ENCODE peak calls at places on chromosomes 1 and 21, in four cellular contexts. I is MM.1S, R is PC-3, M is GM23248. Z is an unnamed sample.
A peak's percentile ranks its signal among the peaks of the same experiment; 100 is the strongest.

GRCh38 chr1:84415386-84415785 is 17.1 kb downstream of the DNASE2B start:
- DNase-seq in R (peak; percentile 19), M (peak; percentile 44), I (no peak), Z (no peak)

GRCh38 chr1:69994261-69994660 is 211.1 kb downstream of the LRRC40 start:
- DNase-seq in R (no peak), I (no peak), M (peak; percentile 31), Z (no peak)

GRCh38 chr1:35702540-35702939 is 16.1 kb downstream of the C1orf216 start:
- DNase-seq in I (no peak), R (no peak), M (no peak), Z (no peak)

GRCh38 chr1:36304521-36304920 is 1.6 kb upstream of the SH3D21 start:
- DNase-seq in R (no peak), M (no peak), I (no peak), Z (no peak)

GRCh38 chr1:236066828-236067386 is 2.0 kb upstream of the NID1 start:
- DNase-seq in M (no peak), I (peak; percentile 57), R (no peak), Z (no peak)

GRCh38 chr1:247448107-247448778 is 9.7 kb downstream of the OR2B11 start:
- DNase-seq in R (peak; percentile 71), I (no peak), M (peak; percentile 80), Z (no peak)

GRCh38 chr1:245458761-245459174 is 304.0 kb downstream of the KIF26B start:
- DNase-seq in M (peak; percentile 79), R (no peak), I (no peak), Z (peak; percentile 57)

GRCh38 chr1:51417496-51418383 is 87.4 kb upstream of the TTC39A start:
- DNase-seq in M (no peak), R (no peak), I (no peak), Z (no peak)

GRCh38 chr1:206700445-206701036 is 15.8 kb downstream of the MAPKAPK2 start:
- DNase-seq in I (no peak), M (peak; percentile 64), R (no peak), Z (no peak)

GRCh38 chr1:25695991-25696330 is 79.4 kb downstream of the MAN1C1 start:
- DNase-seq in I (no peak), M (peak; percentile 93), R (peak; percentile 73), Z (no peak)

GRCh38 chr1:32900956-32901822 is at the start of gene TMEM54:
- DNase-seq in I (no peak), R (peak; percentile 76), M (peak; percentile 70), Z (no peak)

GRCh38 chr1:247419326-247419725 is 3.4 kb downstream of the NLRP3 start:
- DNase-seq in R (no peak), M (no peak), I (no peak), Z (no peak)

GRCh38 chr1:151156515-151156819 is at the start of gene TNFAIP8L2:
- DNase-seq in M (no peak), I (no peak), R (no peak), Z (peak; percentile 92)

GRCh38 chr1:36398370-36398977 is 766 bp upstream of the LSM10 start:
- DNase-seq in R (no peak), I (no peak), M (no peak), Z (no peak)

GRCh38 chr1:19877821-19878636 is 4.2 kb upstream of the OTUD3 start:
- DNase-seq in I (no peak), R (no peak), M (peak; percentile 33), Z (peak; percentile 44)

GRCh38 chr1:235834620-235835019 is 32.1 kb downstream of the LYST start:
- DNase-seq in I (no peak), M (no peak), R (no peak), Z (no peak)

GRCh38 chr1:67883069-67883468 is 49.8 kb upstream of the GNG12 start:
- DNase-seq in I (no peak), R (peak; percentile 91), M (peak; percentile 92), Z (no peak)

GRCh38 chr1:246161626-246162025 is 345.5 kb downstream of the SMYD3 start:
- DNase-seq in R (peak; percentile 85), I (no peak), M (peak; percentile 86), Z (no peak)

GRCh38 chr1:150809651-150810050 is 1.6 kb upstream of the CTSK start:
- DNase-seq in R (peak; percentile 22), I (no peak), M (peak; percentile 82), Z (no peak)

GRCh38 chr1:57966751-57967406 is 543.0 kb upstream of the DAB1 start:
- DNase-seq in M (peak; percentile 16), R (no peak), I (peak; percentile 64), Z (peak; percentile 64)

GRCh38 chr1:91583326-91583755 is 82.7 kb downstream of the CDC7 start:
- DNase-seq in I (no peak), R (peak; percentile 81), M (peak; percentile 86), Z (no peak)

GRCh38 chr1:213564215-213564659 is 423.5 kb upstream of the PROX1 start:
- DNase-seq in R (peak; percentile 68), I (peak; percentile 34), M (no peak), Z (peak; percentile 53)

GRCh38 chr1:32817815-32818786 is 648 bp downstream of the S100PBP start:
- DNase-seq in M (peak; percentile 79), R (peak; percentile 76), I (peak; percentile 64), Z (peak; percentile 82)

GRCh38 chr1:5466487-5466886 is 525.7 kb downstream of the NPHP4 start:
- DNase-seq in I (no peak), M (no peak), R (no peak), Z (no peak)

GRCh38 chr1:236141447-236142357 is 637 bp upstream of the GPR137B start:
- DNase-seq in R (peak; percentile 31), M (peak; percentile 80), I (no peak), Z (no peak)

GRCh38 chr1:207308451-207309190 is 12.9 kb upstream of the CD55 start:
- DNase-seq in M (no peak), I (no peak), R (no peak), Z (no peak)

GRCh38 chr1:32330558-32331127 is 5.4 kb downstream of the MARCKSL1 start:
- DNase-seq in I (no peak), R (no peak), M (no peak), Z (no peak)

GRCh38 chr1:202084791-202085681 is 37.7 kb upstream of the GPR37L1 start:
- DNase-seq in R (peak; percentile 63), M (no peak), I (no peak), Z (no peak)

GRCh38 chr1:203807211-203807610 is 11.8 kb downstream of the ZBED6 start:
- DNase-seq in I (no peak), R (no peak), M (peak; percentile 90), Z (no peak)

GRCh38 chr1:40385437-40386310 is 12.1 kb downstream of the SMAP2 start:
- DNase-seq in M (no peak), R (no peak), I (peak; percentile 89), Z (peak; percentile 77)

GRCh38 chr21:45208627-45208951 is 79.1 kb downstream of the POFUT2 start:
- DNase-seq in M (peak; percentile 24), R (peak; percentile 12), I (no peak), Z (no peak)

GRCh38 chr1:103367186-103367585 is 158.3 kb upstream of the RNPC3 start:
- DNase-seq in R (no peak), M (no peak), I (no peak), Z (no peak)

GRCh38 chr1:61221642-61222041 is 139.3 kb downstream of the NFIA start:
- DNase-seq in R (no peak), M (peak; percentile 81), I (no peak), Z (no peak)

GRCh38 chr1:59926381-59927243 is at the start of gene CYP2J2:
- DNase-seq in I (peak; percentile 46), M (peak; percentile 65), R (peak; percentile 45), Z (no peak)

GRCh38 chr1:92817986-92818764 is 13.7 kb upstream of the RPL5 start:
- DNase-seq in I (peak; percentile 16), M (peak; percentile 66), R (peak; percentile 59), Z (peak; percentile 71)

GRCh38 chr1:114040273-114041043 is 61.2 kb downstream of the OLFML3 start:
- DNase-seq in I (no peak), M (peak; percentile 75), R (no peak), Z (no peak)

GRCh38 chr1:114037503-114037890 is 58.2 kb downstream of the OLFML3 start:
- DNase-seq in I (no peak), M (no peak), R (no peak), Z (no peak)

GRCh38 chr1:114037952-114038867 is 58.9 kb downstream of the OLFML3 start:
- DNase-seq in I (no peak), M (no peak), R (peak; percentile 31), Z (no peak)

DNA sequence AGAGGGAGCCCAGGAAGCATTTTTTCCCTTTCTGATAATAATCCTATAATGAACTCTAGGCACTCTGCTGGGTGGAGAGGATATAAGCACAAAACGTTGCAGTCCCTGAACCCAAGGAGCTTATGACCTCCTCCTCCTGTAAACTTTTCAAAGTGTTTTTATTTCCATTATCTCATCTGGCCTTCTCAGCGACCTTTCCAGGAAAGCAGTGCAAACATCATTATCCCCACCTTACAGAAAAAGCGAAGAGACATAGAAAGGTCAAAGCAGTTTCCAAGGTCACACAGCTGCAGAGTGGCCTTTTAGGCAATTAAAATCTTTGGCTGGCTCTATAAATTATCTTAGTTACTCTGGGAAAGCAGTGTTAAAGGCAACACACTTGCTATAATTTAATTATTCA is 63.8 kb downstream of the OLFML3 start:
- DNase-seq in R (no peak), M (no peak), I (no peak), Z (no peak)
- H3K9me2 ChIP-seq in R (no peaks in the 10 kb centered on the region), M (no peaks in the 10 kb centered on the region), I (no peaks in the 10 kb centered on the region), Z (no peaks in the 10 kb centered on the region)

DNA sequence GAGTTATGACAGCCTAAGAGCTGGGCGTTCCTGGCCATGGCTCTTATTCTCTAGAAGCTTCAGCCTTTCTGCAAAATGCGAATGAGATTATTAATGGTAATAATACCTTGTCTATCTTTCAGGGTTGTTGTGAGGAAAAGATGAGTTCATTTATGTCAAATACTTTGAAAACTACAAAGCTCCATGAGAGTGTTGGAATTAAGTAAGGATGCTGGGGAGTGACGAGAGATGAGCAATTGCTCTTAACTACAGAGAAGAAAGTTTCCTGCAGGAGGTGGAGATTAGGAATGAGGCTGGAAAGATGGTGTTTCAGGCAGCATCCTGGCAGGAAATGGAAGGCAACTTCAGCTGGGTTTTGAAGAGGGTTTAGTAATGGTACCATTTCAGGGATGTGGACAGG is 124.2 kb downstream of the CACNA1E start:
- DNase-seq in M (no peak), I (no peak), R (no peak), Z (no peak)
- H3K9me2 ChIP-seq in M (no peaks in the 10 kb centered on the region), I (no peaks in the 10 kb centered on the region), R (no peaks in the 10 kb centered on the region), Z (no peaks in the 10 kb centered on the region)

GRCh38 chr1:152539901-152540300 is 25.6 kb downstream of the CRCT1 start:
- DNase-seq in I (no peak), R (no peak), M (no peak), Z (no peak)
- H3K9me2 ChIP-seq in I (no peaks in the 10 kb centered on the region), R (no peaks in the 10 kb centered on the region), M (no peaks in the 10 kb centered on the region), Z (no peaks in the 10 kb centered on the region)

GRCh38 chr1:28466226-28466778 is 39.5 kb upstream of the RCC1 start:
- DNase-seq in M (no peak), R (no peak), I (no peak), Z (no peak)
- H3K9me2 ChIP-seq in M (no peaks in the 10 kb centered on the region), R (no peaks in the 10 kb centered on the region), I (no peaks in the 10 kb centered on the region), Z (no peaks in the 10 kb centered on the region)

GRCh38 chr1:8597455-8597854 is 220.0 kb downstream of the RERE start:
- DNase-seq in R (no peak), M (peak; percentile 61), I (no peak), Z (no peak)
- H3K9me2 ChIP-seq in R (no peaks in the 10 kb centered on the region), M (no peaks in the 10 kb centered on the region), I (no peaks in the 10 kb centered on the region), Z (no peaks in the 10 kb centered on the region)